ENCODE peak calls at places on chromosomes 12 and 14, in nine cellular contexts. S is GM06990; O is RWPE1; K is activated T-helper 1 cell treated with Interleukin-2 at 50 U/mL for 16 hours; E is AG10803; U is neural crest cell; F is effector CD4-positive, alpha-beta T cell; I is non-pigmented ciliary epithelial cell; H is COR-L47. C is an unnamed sample.
A peak's percentile ranks its signal among the peaks of the same experiment; 100 is the strongest.

GRCh38 chr12:24256636-24257150 is 307.2 kb upstream of the SOX5 start:
- DNase-seq in U (no peak), E (no peak), K (no peak), S (no peak), F (no peak), O (no peak), H (no peak), I (no peak), C (no peak)

GRCh38 chr12:29152223-29152868 is 3.3 kb downstream of the FAR2 start:
- DNase-seq in S (peak; percentile 10), H (no peak), K (no peak), O (no peak), F (no peak), I (no peak), E (no peak), U (no peak), C (no peak)

GRCh38 chr12:79706156-79706555 is 15.4 kb upstream of the PAWR start:
- DNase-seq in U (no peak), K (no peak), S (no peak), H (no peak), I (no peak), F (no peak), O (peak; percentile 26), E (peak; percentile 51), C (no peak)

GRCh38 chr12:67592228-67593011 is 56.1 kb upstream of the DYRK2 start:
- DNase-seq in O (peak; percentile 45), S (no peak), E (peak; percentile 72), H (peak; percentile 32), F (no peak), K (no peak), U (no peak), I (peak; percentile 13), C (peak; percentile 67)

GRCh38 chr12:92304335-92305066 is 158.9 kb upstream of the BTG1 start:
- DNase-seq in S (no peak), I (no peak), O (no peak), F (no peak), E (peak; percentile 34), K (no peak), U (no peak), H (no peak), C (no peak)

GRCh38 chr14:64942531-64943111 is at the start of gene GPX2:
- DNase-seq in S (no peak), K (no peak), I (no peak), H (peak; percentile 93), F (no peak), U (no peak), E (no peak), O (peak; percentile 53), C (no peak)

GRCh38 chr12:47767197-47767724 is 5.8 kb upstream of the SLC48A1 start:
- DNase-seq in F (peak; percentile 54), E (peak; percentile 43), U (no peak), K (peak; percentile 51), H (peak; percentile 49), I (no peak), O (peak; percentile 41), S (no peak), C (peak; percentile 82)

GRCh38 chr14:73290279-73290678 is 53.0 kb downstream of the PAPLN start:
- DNase-seq in H (no peak), I (no peak), F (no peak), K (no peak), O (no peak), S (peak; percentile 32), E (no peak), U (no peak), C (no peak)

GRCh38 chr14:64580451-64580850 is 30.7 kb downstream of the PPP1R36 start:
- DNase-seq in E (no peak), K (no peak), S (no peak), U (no peak), O (no peak), H (no peak), F (no peak), I (no peak), C (no peak)

GRCh38 chr12:57632898-57633825 is at the start of gene B4GALNT1:
- DNase-seq in K (peak; percentile 46), I (no peak), O (peak; percentile 69), H (peak; percentile 74), U (peak; percentile 81), E (peak; percentile 48), S (peak; percentile 76), F (peak; percentile 44), C (peak; percentile 58)

GRCh38 chr12:82082476-82082875 is 275.7 kb downstream of the CCDC59 start:
- DNase-seq in I (no peak), S (no peak), E (no peak), K (no peak), U (no peak), F (no peak), H (no peak), O (no peak), C (no peak)